ENCODE peak calls at places on chromosomes 2 and 18, in eight cellular contexts. One of them, this sample, is unnamed. For H3K27me3, the result is how much of the 10 kb centered on the place peaks cover.

GRCh38 chr2:219041252-219041651 is at the start of gene CFAP65:
- DNase-seq in H9: peak
- DNase-seq in neural progenitor cell: peak
- DNase-seq in astrocyte: peak
- DNase-seq in esophagus squamous epithelium: no peak
- DNase-seq in GM23248: peak
- DNase-seq in CD8-positive, alpha-beta memory T cell: no peak
- DNase-seq in IMR-90: peak
- DNase-seq in this sample: no peak

GRCh38 chr2:3814846-3815245 is 111.5 kb downstream of the DCDC2C start:
- DNase-seq in H9: no peak
- DNase-seq in astrocyte: no peak
- DNase-seq in neural progenitor cell: peak
- DNase-seq in GM23248: no peak
- DNase-seq in IMR-90: no peak
- DNase-seq in CD8-positive, alpha-beta memory T cell: no peak
- DNase-seq in esophagus squamous epithelium: no peak
- DNase-seq in this sample: no peak

GRCh38 chr2:226754821-226755536 is 44.6 kb downstream of the IRS1 start:
- DNase-seq in esophagus squamous epithelium: no peak
- DNase-seq in astrocyte: no peak
- DNase-seq in GM23248: peak
- DNase-seq in IMR-90: peak
- DNase-seq in CD8-positive, alpha-beta memory T cell: no peak
- DNase-seq in H9: no peak
- DNase-seq in neural progenitor cell: no peak
- DNase-seq in this sample: no peak

GRCh38 chr2:170680172-170680913 is 34.8 kb upstream of the SP5 start:
- DNase-seq in neural progenitor cell: no peak
- DNase-seq in CD8-positive, alpha-beta memory T cell: no peak
- DNase-seq in esophagus squamous epithelium: no peak
- DNase-seq in H9: no peak
- DNase-seq in IMR-90: no peak
- DNase-seq in astrocyte: no peak
- DNase-seq in GM23248: no peak
- DNase-seq in this sample: no peak

GRCh38 chr2:24613154-24613814 is 122.2 kb downstream of the NCOA1 start:
- DNase-seq in GM23248: peak
- DNase-seq in astrocyte: peak
- DNase-seq in esophagus squamous epithelium: no peak
- DNase-seq in H9: peak
- DNase-seq in CD8-positive, alpha-beta memory T cell: peak
- DNase-seq in neural progenitor cell: peak
- DNase-seq in IMR-90: peak
- DNase-seq in this sample: no peak

GRCh38 chr2:111117666-111118454 is 2.9 kb upstream of the BCL2L11 start:
- DNase-seq in neural progenitor cell: peak
- DNase-seq in esophagus squamous epithelium: no peak
- DNase-seq in astrocyte: peak
- DNase-seq in IMR-90: peak
- DNase-seq in GM23248: peak
- DNase-seq in CD8-positive, alpha-beta memory T cell: no peak
- DNase-seq in H9: peak
- DNase-seq in this sample: peak

GRCh38 chr2:235105821-235106359 is 154.1 kb downstream of the SH3BP4 start:
- DNase-seq in H9: no peak
- DNase-seq in esophagus squamous epithelium: no peak
- DNase-seq in neural progenitor cell: no peak
- DNase-seq in astrocyte: peak
- DNase-seq in CD8-positive, alpha-beta memory T cell: no peak
- DNase-seq in GM23248: no peak
- DNase-seq in IMR-90: no peak
- DNase-seq in this sample: no peak

GRCh38 chr2:164335947-164336346 is 285.3 kb downstream of the GRB14 start:
- DNase-seq in astrocyte: no peak
- DNase-seq in esophagus squamous epithelium: no peak
- DNase-seq in GM23248: no peak
- DNase-seq in neural progenitor cell: no peak
- DNase-seq in H9: no peak
- DNase-seq in CD8-positive, alpha-beta memory T cell: no peak
- DNase-seq in IMR-90: no peak
- DNase-seq in this sample: no peak

GRCh38 chr2:45731146-45731545 is 79.7 kb downstream of the PRKCE start:
- DNase-seq in H9: no peak
- DNase-seq in neural progenitor cell: no peak
- DNase-seq in GM23248: no peak
- DNase-seq in IMR-90: peak
- DNase-seq in esophagus squamous epithelium: no peak
- DNase-seq in CD8-positive, alpha-beta memory T cell: no peak
- DNase-seq in astrocyte: peak
- DNase-seq in this sample: no peak

GRCh38 chr2:27191107-27191829 is 20.6 kb upstream of the ATRAID start:
- DNase-seq in neural progenitor cell: peak
- DNase-seq in astrocyte: no peak
- DNase-seq in IMR-90: peak
- DNase-seq in esophagus squamous epithelium: no peak
- DNase-seq in CD8-positive, alpha-beta memory T cell: peak
- DNase-seq in GM23248: peak
- DNase-seq in H9: peak
- DNase-seq in this sample: no peak

GRCh38 chr2:223621901-223622300 is 19.7 kb upstream of the SCG2 start:
- DNase-seq in H9: no peak
- DNase-seq in astrocyte: no peak
- DNase-seq in CD8-positive, alpha-beta memory T cell: no peak
- DNase-seq in neural progenitor cell: peak
- DNase-seq in esophagus squamous epithelium: no peak
- DNase-seq in IMR-90: no peak
- DNase-seq in GM23248: no peak
- DNase-seq in this sample: no peak

GRCh38 chr18:67300498-67300897 is 216.0 kb downstream of the DSEL start:
- DNase-seq in esophagus squamous epithelium: no peak
- DNase-seq in neural progenitor cell: peak
- DNase-seq in IMR-90: no peak
- DNase-seq in CD8-positive, alpha-beta memory T cell: no peak
- DNase-seq in H9: no peak
- DNase-seq in GM23248: no peak
- DNase-seq in astrocyte: no peak
- DNase-seq in this sample: no peak

GRCh38 chr2:10434885-10435419 is 13.2 kb downstream of the ODC1 start:
- DNase-seq in H9: peak
- DNase-seq in astrocyte: no peak
- DNase-seq in esophagus squamous epithelium: no peak
- DNase-seq in IMR-90: peak
- DNase-seq in CD8-positive, alpha-beta memory T cell: peak
- DNase-seq in neural progenitor cell: peak
- DNase-seq in GM23248: peak
- DNase-seq in this sample: peak

GRCh38 chr2:61135510-61135909 is 26.5 kb upstream of the C2orf74 start:
- DNase-seq in esophagus squamous epithelium: no peak
- DNase-seq in H9: no peak
- DNase-seq in IMR-90: peak
- DNase-seq in astrocyte: peak
- DNase-seq in CD8-positive, alpha-beta memory T cell: no peak
- DNase-seq in neural progenitor cell: no peak
- DNase-seq in GM23248: peak
- DNase-seq in this sample: no peak

GRCh38 chr18:36849288-36850011 is 20.5 kb downstream of the KIAA1328 start:
- DNase-seq in astrocyte: peak
- DNase-seq in esophagus squamous epithelium: no peak
- DNase-seq in neural progenitor cell: no peak
- DNase-seq in GM23248: peak
- DNase-seq in H9: no peak
- DNase-seq in CD8-positive, alpha-beta memory T cell: no peak
- DNase-seq in IMR-90: peak
- DNase-seq in this sample: no peak

GRCh38 chr2:85886585-85886984 is 2.2 kb downstream of the ST3GAL5 start:
- DNase-seq in astrocyte: peak
- DNase-seq in GM23248: peak
- DNase-seq in H9: no peak
- DNase-seq in neural progenitor cell: no peak
- DNase-seq in esophagus squamous epithelium: no peak
- DNase-seq in IMR-90: peak
- DNase-seq in CD8-positive, alpha-beta memory T cell: peak
- DNase-seq in this sample: no peak

GRCh38 chr18:21459706-21460286 is 140.7 kb downstream of the ESCO1 start:
- DNase-seq in H9: no peak
- DNase-seq in astrocyte: no peak
- DNase-seq in GM23248: no peak
- DNase-seq in CD8-positive, alpha-beta memory T cell: no peak
- DNase-seq in neural progenitor cell: no peak
- DNase-seq in IMR-90: no peak
- DNase-seq in esophagus squamous epithelium: no peak
- DNase-seq in this sample: no peak

GRCh38 chr2:42516418-42516817 is 22.6 kb upstream of the KCNG3 start:
- DNase-seq in H9: no peak
- DNase-seq in GM23248: no peak
- DNase-seq in CD8-positive, alpha-beta memory T cell: no peak
- DNase-seq in neural progenitor cell: no peak
- DNase-seq in IMR-90: no peak
- DNase-seq in astrocyte: no peak
- DNase-seq in esophagus squamous epithelium: no peak
- DNase-seq in this sample: no peak

DNA sequence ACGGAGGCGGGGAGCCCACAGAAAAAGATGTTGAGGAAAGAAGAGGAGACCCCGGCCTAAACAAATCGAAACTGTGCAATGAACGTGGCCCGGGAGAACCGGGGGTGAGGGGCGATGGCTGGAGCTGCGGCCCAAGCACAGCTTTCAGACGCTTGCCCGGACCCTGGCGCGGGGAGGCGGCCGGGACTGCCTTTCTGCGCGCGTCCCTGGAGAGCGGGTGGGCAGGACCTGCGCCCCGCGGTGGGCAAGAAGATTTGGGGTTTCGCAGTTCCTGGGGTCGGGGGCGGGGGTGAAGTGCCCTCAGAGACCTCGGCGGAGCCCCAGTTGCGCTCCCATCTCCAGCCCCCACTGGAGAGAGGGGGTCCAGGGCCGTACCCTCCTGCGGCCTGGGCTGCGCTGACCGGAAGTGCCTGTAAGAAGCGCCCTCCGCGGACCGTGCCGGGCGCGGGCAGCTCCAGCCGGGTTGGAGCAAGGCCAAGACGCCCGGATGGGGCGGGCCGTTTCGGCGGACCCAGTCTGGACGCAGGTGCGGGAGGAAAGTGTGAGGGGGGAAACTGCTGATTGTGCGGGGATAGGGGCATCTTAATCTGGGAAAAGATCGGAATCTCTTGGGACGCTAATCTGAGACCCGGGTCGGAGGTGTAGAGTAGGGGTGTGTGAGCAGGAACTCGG is 11.6 kb downstream of the EN1 start:
- DNase-seq in H9: peak
- DNase-seq in GM23248: peak
- DNase-seq in IMR-90: no peak
- DNase-seq in esophagus squamous epithelium: no peak
- DNase-seq in neural progenitor cell: peak
- DNase-seq in astrocyte: no peak
- DNase-seq in CD8-positive, alpha-beta memory T cell: no peak
- DNase-seq in this sample: no peak
- H3K27ac ChIP-seq in H9: no peak
- H3K27ac ChIP-seq in GM23248: no peak
- H3K27ac ChIP-seq in IMR-90: no peak
- H3K27ac ChIP-seq in esophagus squamous epithelium: no peak
- H3K27ac ChIP-seq in neural progenitor cell: no peak
- H3K27ac ChIP-seq in astrocyte: no peak
- H3K27ac ChIP-seq in CD8-positive, alpha-beta memory T cell: no peak
- H3K27ac ChIP-seq in this sample: no peak

DNA sequence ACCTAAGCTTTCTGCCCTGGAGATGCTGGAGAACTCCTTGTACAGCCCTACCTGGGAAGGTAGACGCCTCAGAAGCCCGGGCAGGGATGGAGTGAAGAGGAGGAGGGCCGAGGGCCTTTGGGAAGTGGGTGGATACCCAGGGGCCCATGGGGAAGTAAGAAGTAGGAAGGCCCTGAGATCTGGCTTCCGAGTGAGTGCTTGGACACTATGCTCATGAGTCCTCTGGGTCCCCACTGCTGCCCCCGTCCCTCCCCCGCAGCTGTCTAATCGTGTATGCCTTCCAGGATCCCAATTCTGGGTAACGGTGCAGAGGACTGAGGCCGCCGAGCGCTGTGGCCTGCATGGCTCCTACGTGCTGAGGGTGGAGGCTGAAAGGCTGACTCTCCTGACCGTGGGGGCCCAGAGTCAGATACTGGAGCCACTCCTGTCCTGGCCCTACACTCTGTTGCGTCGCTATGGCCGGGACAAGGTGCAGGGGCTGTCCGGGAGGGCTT is 1.1 kb downstream of the DOK1 start:
- DNase-seq in IMR-90: no peak
- DNase-seq in GM23248: no peak
- DNase-seq in CD8-positive, alpha-beta memory T cell: no peak
- DNase-seq in astrocyte: no peak
- DNase-seq in H9: no peak
- DNase-seq in neural progenitor cell: no peak
- DNase-seq in esophagus squamous epithelium: no peak
- DNase-seq in this sample: no peak
- H3K27me3 ChIP-seq in IMR-90: under half
- H3K27me3 ChIP-seq in GM23248: under half
- H3K27me3 ChIP-seq in CD8-positive, alpha-beta memory T cell: under half
- H3K27me3 ChIP-seq in astrocyte: under half
- H3K27me3 ChIP-seq in H9: under half
- H3K27me3 ChIP-seq in neural progenitor cell: under half
- H3K27me3 ChIP-seq in esophagus squamous epithelium: under half
- H3K27me3 ChIP-seq in this sample: under half

DNA sequence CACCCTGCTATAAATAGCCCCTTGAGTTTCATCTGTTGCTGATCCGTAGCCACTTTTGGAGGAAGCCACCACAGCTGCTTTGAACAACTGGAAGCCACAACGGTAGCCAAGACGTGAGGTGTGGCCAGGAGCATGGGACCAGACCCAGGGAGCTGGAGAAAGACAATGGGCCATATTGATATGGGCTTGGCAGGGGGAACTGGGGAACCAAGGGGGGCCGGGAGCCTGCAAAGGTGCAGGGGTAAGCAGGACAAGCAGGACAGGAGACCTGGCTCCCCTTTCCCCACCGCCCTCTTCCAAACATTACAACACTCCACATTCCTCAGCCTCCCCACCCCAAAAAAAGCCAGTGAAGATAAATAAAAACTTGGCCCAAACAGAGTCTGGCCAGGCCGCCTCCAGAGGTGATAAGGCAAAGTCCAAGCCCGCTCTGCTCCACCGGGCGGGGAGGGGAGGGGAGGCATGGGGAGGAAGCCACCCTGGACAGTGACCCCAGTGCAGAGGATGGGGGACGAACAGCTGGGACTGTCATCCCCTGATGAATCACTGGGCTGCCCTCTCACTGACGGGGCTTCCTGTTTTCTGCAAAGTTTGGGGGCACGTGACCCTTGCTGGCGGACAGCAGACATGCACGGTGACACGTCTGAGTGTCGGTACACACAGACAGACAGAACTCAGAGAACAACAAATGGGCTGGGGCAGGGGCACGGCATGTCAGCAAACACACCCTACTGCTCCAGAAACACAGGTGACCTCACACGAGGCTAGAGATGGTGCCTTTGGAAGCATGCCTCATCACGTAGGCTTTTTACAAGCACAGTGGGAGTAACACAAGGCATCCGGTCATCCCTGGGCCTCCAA is 100.3 kb downstream of the TNS1 start:
- DNase-seq in IMR-90: peak
- DNase-seq in esophagus squamous epithelium: no peak
- DNase-seq in neural progenitor cell: no peak
- DNase-seq in GM23248: peak
- DNase-seq in astrocyte: peak
- DNase-seq in CD8-positive, alpha-beta memory T cell: no peak
- DNase-seq in H9: no peak
- DNase-seq in this sample: peak
- H3K27ac ChIP-seq in IMR-90: peak
- H3K27ac ChIP-seq in esophagus squamous epithelium: peak
- H3K27ac ChIP-seq in neural progenitor cell: no peak
- H3K27ac ChIP-seq in GM23248: peak
- H3K27ac ChIP-seq in astrocyte: peak
- H3K27ac ChIP-seq in CD8-positive, alpha-beta memory T cell: no peak
- H3K27ac ChIP-seq in H9: no peak
- H3K27ac ChIP-seq in this sample: peak

GRCh38 chr2:236172238-236172865 is 4.2 kb upstream of the GBX2 start:
- DNase-seq in neural progenitor cell: peak
- DNase-seq in esophagus squamous epithelium: no peak
- DNase-seq in astrocyte: no peak
- DNase-seq in H9: no peak
- DNase-seq in CD8-positive, alpha-beta memory T cell: no peak
- DNase-seq in IMR-90: no peak
- DNase-seq in GM23248: no peak
- DNase-seq in this sample: no peak
- H3K27me3 ChIP-seq in neural progenitor cell: half or more
- H3K27me3 ChIP-seq in esophagus squamous epithelium: half or more
- H3K27me3 ChIP-seq in astrocyte: half or more
- H3K27me3 ChIP-seq in H9: half or more
- H3K27me3 ChIP-seq in CD8-positive, alpha-beta memory T cell: under half
- H3K27me3 ChIP-seq in IMR-90: half or more
- H3K27me3 ChIP-seq in GM23248: half or more
- H3K27me3 ChIP-seq in this sample: half or more